ENCODE peak calls at places on chromosomes 5 and 9, in seven cellular contexts. L is kidney; Q is AG10803; I is uterus; M is breast epithelium; S is SK-N-SH; F is activated CD8-positive, alpha-beta T cell treated with anti-CD3 and anti-CD28 coated beads for 36 hours. W is an unnamed sample.

GRCh38 chr5:135138116-135138850 is 104.3 kb upstream of the PITX1 start:
- DNase-seq in Q (no peak), L (no peak), F (no peak), M (no peak), S (no peak), I (no peak), W (peak)

GRCh38 chr5:80282054-80282453 is 26.2 kb upstream of the SERINC5 start:
- DNase-seq in L (no peak), F (no peak), I (no peak), Q (no peak), M (no peak), S (no peak), W (no peak)

GRCh38 chr9:129761901-129762359 is 9.1 kb upstream of the PTGES start:
- DNase-seq in Q (peak), M (peak), F (no peak), L (no peak), S (no peak), I (no peak), W (no peak)

GRCh38 chr5:90947667-90948066 is 389.1 kb downstream of the ADGRV1 start:
- DNase-seq in L (no peak), F (no peak), Q (no peak), I (no peak), M (no peak), S (no peak), W (no peak)

GRCh38 chr9:126621919-126622735 is 8.4 kb downstream of the LMX1B start:
- DNase-seq in Q (no peak), I (no peak), S (no peak), M (peak), L (no peak), F (no peak), W (no peak)

GRCh38 chr9:95181226-95181818 is 136.2 kb downstream of the FANCC start:
- DNase-seq in F (no peak), L (no peak), Q (peak), M (no peak), S (peak), I (no peak), W (no peak)

GRCh38 chr9:114421147-114421546 is 33.4 kb upstream of the AKNA start:
- DNase-seq in Q (no peak), L (no peak), M (no peak), I (no peak), F (no peak), S (no peak), W (no peak)

GRCh38 chr9:98873535-98874432 is 66.3 kb downstream of the GALNT12 start:
- DNase-seq in F (no peak), Q (peak), I (no peak), S (no peak), L (peak), M (no peak), W (no peak)

GRCh38 chr5:80835128-80835527 is 125.0 kb upstream of the RASGRF2 start:
- DNase-seq in M (no peak), L (no peak), S (no peak), F (no peak), Q (no peak), I (no peak), W (no peak)

GRCh38 chr9:81314525-81314924 is 374.8 kb downstream of the TLE1 start:
- DNase-seq in F (no peak), L (no peak), Q (no peak), I (no peak), M (no peak), S (no peak), W (no peak)

GRCh38 chr5:145101246-145101645 is 733.9 kb downstream of the PRELID2 start:
- DNase-seq in F (no peak), I (no peak), S (no peak), Q (no peak), L (no peak), M (no peak), W (no peak)
- TF ChIP-seq CTCF in F (no peak), I (no peak), S (peak), Q (peak), L (peak), M (no peak), W (peak)

DNA sequence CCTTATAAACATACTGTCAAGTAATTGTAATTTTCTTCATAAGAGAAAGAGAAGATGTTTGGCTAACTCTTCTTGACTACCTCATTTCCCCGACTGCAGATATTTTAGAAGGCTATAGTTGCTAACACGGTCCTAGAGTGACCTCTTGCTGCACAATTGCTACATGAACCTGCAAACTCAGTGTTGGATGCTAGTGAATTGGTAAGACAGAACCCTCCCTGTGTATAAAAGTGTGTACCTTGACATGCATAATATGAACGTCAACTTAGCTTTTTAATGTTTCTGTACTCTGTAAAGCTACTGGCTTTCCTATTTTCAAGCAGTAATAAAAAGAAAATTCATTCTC is 46.7 kb upstream of the CER1 start:
- DNase-seq in F (no peak), I (no peak), M (no peak), S (no peak), L (no peak), Q (peak), W (peak)
- TF ChIP-seq CTCF in F (no peak), I (no peak), M (no peak), S (peak), L (no peak), Q (peak), W (no peak)

GRCh38 chr9:93276973-93277372 is 93.0 kb downstream of the WNK2 start:
- DNase-seq in S (no peak), M (no peak), F (peak), L (no peak), I (no peak), Q (no peak), W (no peak)
- TF ChIP-seq CTCF in S (no peak), M (no peak), F (peak), L (no peak), I (no peak), Q (no peak), W (no peak)

DNA sequence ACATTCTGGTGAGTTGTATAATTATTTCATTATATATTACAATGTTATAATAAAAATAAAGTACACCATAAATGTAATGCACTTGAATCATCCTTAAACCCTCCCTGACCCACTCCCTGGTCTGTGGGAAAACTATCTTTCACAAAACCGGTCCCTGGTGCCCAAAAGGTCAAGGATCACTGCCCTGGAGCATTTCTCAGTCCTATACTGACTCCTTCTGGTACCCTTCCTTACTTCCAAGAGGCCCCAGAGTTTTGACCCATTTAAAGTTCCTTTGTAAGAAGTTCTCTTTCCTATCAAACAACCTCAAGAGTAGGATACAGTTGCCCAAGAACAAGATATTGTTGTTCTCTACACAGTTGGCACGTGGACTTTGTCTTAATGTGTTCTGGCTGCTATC is 88.9 kb upstream of the TRPM3 start:
- DNase-seq in M (no peak), F (no peak), L (no peak), Q (no peak), I (no peak), S (no peak), W (no peak)
- TF ChIP-seq CTCF in M (no peak), F (no peak), L (no peak), Q (peak), I (no peak), S (no peak), W (no peak)

DNA sequence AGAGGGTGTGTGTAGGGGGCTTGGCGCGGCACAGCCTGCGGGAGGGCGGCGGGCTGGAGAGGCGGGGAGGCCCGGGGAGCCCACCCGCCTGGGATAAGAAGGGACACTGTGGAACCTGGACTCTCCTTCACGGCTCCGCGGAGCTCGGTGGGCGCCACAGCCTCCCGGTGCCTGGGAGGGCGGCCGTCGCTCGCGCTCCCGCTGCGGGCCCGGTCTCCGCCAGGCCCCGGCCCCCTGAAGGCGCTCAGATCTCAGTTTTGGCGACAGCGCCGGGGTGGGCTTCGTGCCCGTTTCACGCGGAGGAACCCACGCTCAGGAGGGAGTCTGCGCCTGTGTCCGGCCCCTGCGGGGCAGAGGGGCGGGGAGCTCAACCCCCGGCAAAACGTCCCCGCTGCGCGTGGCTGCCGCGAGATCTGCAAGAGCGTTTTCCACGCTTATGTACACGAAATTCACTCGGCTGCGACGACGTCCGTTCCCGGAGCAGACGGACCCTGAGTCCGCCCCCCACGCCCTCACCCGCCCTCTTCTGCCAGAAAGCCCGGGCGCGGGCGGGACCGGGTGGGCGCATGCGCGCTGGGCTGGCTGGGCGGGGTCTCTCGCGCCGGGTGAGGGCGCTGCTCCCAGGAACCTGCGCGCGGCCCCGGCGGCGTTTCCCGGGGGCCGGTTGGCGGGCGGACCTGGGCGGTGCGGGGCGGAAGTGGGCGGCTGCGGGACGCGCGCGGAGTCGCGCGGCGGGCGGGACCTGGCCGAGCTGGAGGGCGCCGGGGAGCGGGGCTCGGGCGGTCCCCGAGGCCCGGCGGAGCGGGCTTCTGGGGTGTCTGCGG is at the start of gene NELFB:
- DNase-seq in Q (peak), L (peak), M (peak), I (peak), S (peak), F (peak), W (peak)
- TF ChIP-seq CTCF in Q (no peak), L (peak), M (no peak), I (peak), S (no peak), F (no peak), W (no peak)

GRCh38 chr5:43098064-43098463 is 22.6 kb upstream of the ZNF131 start:
- DNase-seq in L (no peak), F (no peak), M (no peak), I (no peak), Q (no peak), S (no peak), W (no peak)
- TF ChIP-seq CTCF in L (no peak), F (no peak), M (no peak), I (no peak), Q (no peak), S (no peak), W (no peak)

DNA sequence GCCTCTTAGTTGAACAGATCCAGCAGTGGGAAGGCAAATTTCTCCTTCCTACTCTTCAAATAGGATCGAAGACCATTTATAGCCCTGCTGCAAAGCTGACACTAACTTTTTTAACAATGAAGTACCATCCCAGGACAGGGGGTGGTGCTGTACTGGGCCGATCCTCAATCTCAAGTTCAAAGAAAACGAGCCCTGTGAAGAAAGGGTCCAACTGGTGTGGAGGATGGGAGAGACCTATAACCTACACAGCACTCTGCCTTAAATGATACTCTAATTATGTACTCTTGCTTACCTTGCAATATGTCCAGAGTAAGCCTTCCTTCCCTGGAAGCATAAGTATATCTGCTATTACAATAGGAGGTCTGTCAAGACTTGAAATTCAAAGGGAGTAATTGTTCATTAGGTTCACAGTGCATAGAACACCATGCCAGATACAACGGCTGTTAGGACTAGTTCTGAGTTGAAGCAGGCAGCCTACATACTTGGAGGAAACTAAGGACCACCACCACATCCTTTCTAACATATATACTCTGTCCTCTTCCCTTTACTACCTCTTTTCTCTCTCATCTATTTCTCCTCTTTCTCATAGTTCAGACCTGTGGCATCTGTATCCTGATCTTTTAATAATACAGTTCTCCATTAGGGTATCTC is 6.2 kb downstream of the ETF1 start:
- DNase-seq in I (no peak), Q (no peak), M (no peak), L (no peak), F (peak), S (peak), W (peak)
- TF ChIP-seq CTCF in I (no peak), Q (peak), M (no peak), L (no peak), F (peak), S (peak), W (no peak)

W was measured in RWPE1.